ENCODE peak calls at places on chromosomes 3 and 15, in ten cellular contexts. Y is epithelial cell of esophagus, N is HFFc6, L is amygdala, B is MV-4-11, H is GM20000, F is iris pigment epithelial cell, R is cardiac fibroblast, I is neuronal stem cell, J is mammary epithelial cell. E is an unnamed sample.

GRCh38 chr3:111666041-111666735 is 71.0 kb upstream of the ZBED2 start:
- DNase-seq in I (no peak), B (no peak), Y (peak; percentile 70), N (no peak), J (peak; percentile 55), L (no peak), H (no peak), R (no peak), F (no peak), E (no peak)

GRCh38 chr15:92059036-92059970 is 205.8 kb downstream of the SLCO3A1 start:
- DNase-seq in F (no peak), J (peak; percentile 61), Y (peak; percentile 58), R (no peak), N (no peak), L (no peak), B (no peak), I (no peak), H (no peak), E (peak; percentile 44)

GRCh38 chr3:126509565-126510322 is 7.8 kb downstream of the UROC1 start:
- DNase-seq in N (no peak), H (no peak), I (no peak), F (no peak), J (peak; percentile 26), L (no peak), B (no peak), Y (peak; percentile 64), R (no peak), E (no peak)

GRCh38 chr15:71411538-71412482 is 296.5 kb downstream of the THSD4 start:
- DNase-seq in J (no peak), R (peak; percentile 77), I (no peak), B (no peak), H (no peak), F (peak; percentile 24), Y (no peak), N (no peak), L (no peak), E (no peak)

GRCh38 chr15:98528056-98528725 is 120.1 kb upstream of the IGF1R start:
- DNase-seq in R (no peak), H (no peak), B (no peak), I (no peak), J (no peak), Y (no peak), N (no peak), F (no peak), L (no peak), E (no peak)

GRCh38 chr3:45365060-45365459 is 23.3 kb upstream of the LARS2 start:
- DNase-seq in F (peak; percentile 59), H (no peak), J (peak; percentile 28), R (no peak), B (no peak), L (no peak), Y (peak; percentile 24), I (no peak), N (peak; percentile 27), E (no peak)

GRCh38 chr3:4752201-4753072 is 226.8 kb upstream of the BHLHE40 start:
- DNase-seq in Y (no peak), J (peak; percentile 36), N (peak; percentile 5), I (no peak), L (no peak), R (peak; percentile 40), F (peak; percentile 73), H (no peak), B (peak; percentile 99), E (no peak)

GRCh38 chr15:89673162-89673506 is 6.0 kb downstream of the PLIN1 start:
- DNase-seq in R (peak; percentile 36), N (no peak), F (peak; percentile 31), L (no peak), I (peak; percentile 65), H (no peak), Y (no peak), J (no peak), B (no peak), E (peak; percentile 47)

GRCh38 chr3:123449092-123449985 is 449 bp upstream of the ADCY5 start:
- DNase-seq in Y (peak; percentile 11), H (peak; percentile 63), L (peak; percentile 43), I (peak; percentile 47), B (no peak), N (no peak), J (peak; percentile 13), R (peak; percentile 18), F (peak; percentile 44), E (no peak)

GRCh38 chr3:50089603-50089945 is 855 bp downstream of the RBM5 start:
- DNase-seq in L (no peak), I (no peak), N (no peak), R (no peak), B (no peak), Y (peak; percentile 33), J (no peak), H (no peak), F (peak; percentile 57), E (peak; percentile 39)

GRCh38 chr3:161559177-161559998 is 62.8 kb downstream of the OTOL1 start:
- DNase-seq in N (peak; percentile 10), Y (peak; percentile 54), B (peak; percentile 40), I (peak; percentile 43), L (peak; percentile 1), R (peak; percentile 55), H (peak; percentile 12), F (peak; percentile 36), J (peak; percentile 34), E (peak; percentile 59)

GRCh38 chr3:179194931-179195330 is 46.8 kb downstream of the PIK3CA start:
- DNase-seq in B (no peak), F (no peak), N (no peak), L (no peak), Y (no peak), I (no peak), H (no peak), J (no peak), R (no peak), E (no peak)

GRCh38 chr15:70892912-70893560 is 410 bp downstream of the LRRC49 start:
- DNase-seq in Y (peak; percentile 71), L (no peak), N (peak; percentile 67), J (peak; percentile 59), R (peak; percentile 83), I (no peak), B (peak; percentile 51), F (peak; percentile 77), H (peak; percentile 39), E (peak; percentile 64)

GRCh38 chr3:13463618-13464400 is 16.3 kb upstream of the HDAC11 start:
- DNase-seq in F (no peak), L (peak; percentile 43), N (no peak), R (no peak), J (no peak), B (no peak), Y (peak; percentile 31), I (no peak), H (no peak), E (no peak)

GRCh38 chr15:89426500-89426899 is 69.9 kb downstream of the RHCG start:
- DNase-seq in L (no peak), Y (no peak), F (no peak), J (no peak), H (no peak), N (no peak), I (no peak), R (no peak), B (no peak), E (no peak)

GRCh38 chr15:35697549-35698299 is 151.8 kb upstream of the DPH6 start:
- DNase-seq in J (no peak), L (no peak), N (peak; percentile 32), F (peak; percentile 89), R (peak; percentile 84), Y (peak; percentile 55), H (no peak), I (peak; percentile 12), B (no peak), E (no peak)

GRCh38 chr15:99096894-99097426 is 7.9 kb upstream of the SYNM start:
- DNase-seq in N (no peak), L (no peak), I (no peak), R (peak; percentile 6), F (no peak), Y (peak; percentile 7), B (no peak), H (no peak), J (peak; percentile 77), E (no peak)

GRCh38 chr3:129181834-129182233 is 1.9 kb downstream of the CNBP start:
- DNase-seq in F (no peak), Y (no peak), B (no peak), I (no peak), H (no peak), L (no peak), J (no peak), N (no peak), R (no peak), E (peak; percentile 32)

GRCh38 chr15:70955151-70955550 is 62.5 kb downstream of the LRRC49 start:
- DNase-seq in R (peak; percentile 25), F (peak; percentile 6), L (no peak), B (no peak), J (peak; percentile 12), N (peak; percentile 77), I (no peak), H (no peak), Y (no peak), E (no peak)

GRCh38 chr3:178454714-178455113 is 81.5 kb upstream of the KCNMB2 start:
- DNase-seq in B (no peak), R (peak; percentile 56), J (peak; percentile 17), H (no peak), I (no peak), L (no peak), N (peak; percentile 12), Y (peak; percentile 36), F (peak; percentile 43), E (no peak)

GRCh38 chr15:58284293-58284692 is 146.1 kb downstream of the AQP9 start:
- DNase-seq in J (no peak), L (no peak), H (no peak), B (no peak), I (no peak), Y (peak; percentile 60), F (no peak), R (no peak), N (no peak), E (no peak)

GRCh38 chr3:150319900-150320299 is 88.2 kb upstream of the TSC22D2 start:
- DNase-seq in F (peak; percentile 99), B (no peak), H (no peak), J (peak; percentile 98), I (no peak), N (peak; percentile 96), Y (peak; percentile 99), L (no peak), R (peak; percentile 72), E (no peak)

GRCh38 chr3:126961191-126961790 is 21.6 kb upstream of the PLXNA1 start:
- DNase-seq in J (peak; percentile 78), Y (peak; percentile 89), B (no peak), I (no peak), F (peak; percentile 57), L (no peak), N (no peak), H (peak; percentile 48), R (peak; percentile 86), E (no peak)